ENCODE peak calls at places on chromosomes 7 and 10, in seven cellular contexts. V is HFFc6, O is neural crest cell, W is OCI-LY7, A is astrocyte of the cerebellum, H is neural progenitor cell, Y is A549. C is an unnamed sample.
A peak's percentile ranks its signal among the peaks of the same experiment; 100 is the strongest.

GRCh38 chr7:101553771-101554445 is 75.2 kb downstream of the MYL10 start:
- DNase-seq in Y (no peak), W (no peak), A (no peak), H (no peak), V (no peak), O (no peak), C (no peak)

GRCh38 chr10:79192677-79193003 is 123.9 kb downstream of the ZMIZ1 start:
- DNase-seq in A (no peak), V (peak; percentile 58), H (no peak), O (no peak), Y (no peak), W (no peak), C (no peak)

GRCh38 chr10:15360566-15360965 is 10.5 kb downstream of the FAM171A1 start:
- DNase-seq in V (no peak), Y (no peak), A (no peak), O (no peak), W (no peak), H (no peak), C (no peak)

GRCh38 chr7:92025260-92025659 is 84.6 kb downstream of the AKAP9 start:
- DNase-seq in V (peak; percentile 73), Y (no peak), H (no peak), W (no peak), O (no peak), A (peak; percentile 51), C (no peak)

GRCh38 chr7:97480700-97481410 is 251.0 kb upstream of the TAC1 start:
- DNase-seq in W (no peak), O (no peak), A (no peak), V (no peak), H (no peak), Y (no peak), C (no peak)

GRCh38 chr10:5951721-5952407 is 25.5 kb downstream of the IL15RA start:
- DNase-seq in O (no peak), A (no peak), Y (no peak), W (no peak), V (no peak), H (no peak), C (no peak)

GRCh38 chr7:44258865-44259546 is 58.2 kb downstream of the YKT6 start:
- DNase-seq in O (no peak), Y (no peak), A (no peak), V (no peak), W (no peak), H (no peak), C (no peak)

GRCh38 chr7:66727058-66727457 is 13.5 kb upstream of the RABGEF1 start:
- DNase-seq in V (no peak), Y (no peak), O (no peak), W (no peak), H (no peak), A (no peak), C (no peak)

GRCh38 chr7:108497082-108497725 is 28.7 kb downstream of the PNPLA8 start:
- DNase-seq in O (peak; percentile 56), W (peak; percentile 77), V (peak; percentile 47), Y (peak; percentile 58), H (peak; percentile 62), A (peak; percentile 32), C (peak; percentile 26)

GRCh38 chr10:44893604-44894468 is 17.3 kb upstream of the TMEM72 start:
- DNase-seq in O (no peak), V (no peak), H (no peak), Y (no peak), A (no peak), W (no peak), C (no peak)

GRCh38 chr10:71312840-71313789 is 5.9 kb upstream of the SLC29A3 start:
- DNase-seq in O (no peak), H (no peak), W (no peak), A (peak; percentile 41), V (no peak), Y (no peak), C (peak; percentile 11)

GRCh38 chr10:5467634-5468255 is 31.6 kb downstream of the CALML5 start:
- DNase-seq in Y (no peak), H (no peak), W (no peak), A (no peak), V (no peak), O (no peak), C (no peak)

GRCh38 chr10:29784175-29784773 is 149.5 kb upstream of the SVIL start:
- DNase-seq in V (peak; percentile 99), W (no peak), H (no peak), A (peak; percentile 99), O (no peak), Y (peak; percentile 96), C (no peak)

GRCh38 chr10:86958831-86959736 is 685 bp downstream of the SNCG start:
- DNase-seq in H (no peak), Y (peak; percentile 77), V (no peak), W (no peak), O (no peak), A (no peak), C (no peak)

GRCh38 chr10:122181055-122181732 is 89.9 kb upstream of the BTBD16 start:
- DNase-seq in O (no peak), W (no peak), Y (peak; percentile 42), V (peak; percentile 40), H (no peak), A (no peak), C (no peak)

GRCh38 chr7:93981480-93981874 is 22.7 kb downstream of the BET1 start:
- DNase-seq in W (no peak), V (no peak), H (peak; percentile 13), A (no peak), Y (no peak), O (no peak), C (no peak)

GRCh38 chr10:87605656-87606308 is 53.9 kb upstream of the PAPSS2 start:
- DNase-seq in O (no peak), A (peak; percentile 62), Y (no peak), W (no peak), V (no peak), H (peak; percentile 9), C (no peak)

GRCh38 chr7:147569514-147569913 is 1021.1 kb upstream of the C7orf33 start:
- DNase-seq in O (no peak), H (no peak), Y (no peak), W (no peak), A (no peak), V (no peak), C (no peak)

GRCh38 chr10:103765168-103765567 is 90.2 kb downstream of the SH3PXD2A start:
- DNase-seq in O (no peak), W (no peak), H (no peak), A (no peak), V (peak; percentile 78), Y (no peak), C (no peak)

GRCh38 chr7:147022056-147022455 is 905.5 kb downstream of the CNTNAP2 start:
- DNase-seq in V (no peak), O (no peak), H (no peak), W (no peak), Y (no peak), A (no peak), C (no peak)

GRCh38 chr10:60937784-60938654 is 6.0 kb downstream of the RHOBTB1 start:
- DNase-seq in Y (peak; percentile 53), H (no peak), W (no peak), V (peak; percentile 65), A (no peak), O (no peak), C (no peak)

GRCh38 chr10:37474645-37475044 is 349.2 kb downstream of the ANKRD30A start:
- DNase-seq in V (no peak), A (no peak), O (no peak), W (no peak), H (no peak), Y (no peak), C (no peak)

GRCh38 chr7:131623154-131623553 is 66.7 kb upstream of the PODXL start:
- DNase-seq in W (no peak), Y (no peak), A (no peak), O (no peak), H (no peak), V (no peak), C (no peak)

GRCh38 chr7:47982610-47983009 is 3.2 kb upstream of the HUS1 start:
- DNase-seq in H (no peak), A (no peak), V (no peak), Y (peak; percentile 11), W (no peak), O (no peak), C (no peak)

GRCh38 chr10:44263771-44264170 is 121.1 kb downstream of the CXCL12 start:
- DNase-seq in H (no peak), O (no peak), V (no peak), Y (no peak), A (no peak), W (no peak), C (no peak)

GRCh38 chr7:156491435-156491834 is 149.1 kb upstream of the RNF32 start:
- DNase-seq in W (no peak), A (no peak), V (no peak), H (no peak), Y (no peak), O (no peak), C (no peak)

GRCh38 chr10:27454837-27455236 is 49.3 kb upstream of the RAB18 start:
- DNase-seq in O (no peak), V (no peak), H (no peak), Y (no peak), A (no peak), W (no peak), C (no peak)

GRCh38 chr10:75853085-75853484 is 421.7 kb downstream of the LRMDA start:
- DNase-seq in H (no peak), A (no peak), O (no peak), Y (peak; percentile 12), V (no peak), W (no peak), C (no peak)
- TF ChIP-seq CTCF in H (peak; percentile 47), A (peak; percentile 44), O (peak; percentile 58), Y (peak; percentile 10), V (peak; percentile 55), W (peak; percentile 49), C (no peak)

DNA sequence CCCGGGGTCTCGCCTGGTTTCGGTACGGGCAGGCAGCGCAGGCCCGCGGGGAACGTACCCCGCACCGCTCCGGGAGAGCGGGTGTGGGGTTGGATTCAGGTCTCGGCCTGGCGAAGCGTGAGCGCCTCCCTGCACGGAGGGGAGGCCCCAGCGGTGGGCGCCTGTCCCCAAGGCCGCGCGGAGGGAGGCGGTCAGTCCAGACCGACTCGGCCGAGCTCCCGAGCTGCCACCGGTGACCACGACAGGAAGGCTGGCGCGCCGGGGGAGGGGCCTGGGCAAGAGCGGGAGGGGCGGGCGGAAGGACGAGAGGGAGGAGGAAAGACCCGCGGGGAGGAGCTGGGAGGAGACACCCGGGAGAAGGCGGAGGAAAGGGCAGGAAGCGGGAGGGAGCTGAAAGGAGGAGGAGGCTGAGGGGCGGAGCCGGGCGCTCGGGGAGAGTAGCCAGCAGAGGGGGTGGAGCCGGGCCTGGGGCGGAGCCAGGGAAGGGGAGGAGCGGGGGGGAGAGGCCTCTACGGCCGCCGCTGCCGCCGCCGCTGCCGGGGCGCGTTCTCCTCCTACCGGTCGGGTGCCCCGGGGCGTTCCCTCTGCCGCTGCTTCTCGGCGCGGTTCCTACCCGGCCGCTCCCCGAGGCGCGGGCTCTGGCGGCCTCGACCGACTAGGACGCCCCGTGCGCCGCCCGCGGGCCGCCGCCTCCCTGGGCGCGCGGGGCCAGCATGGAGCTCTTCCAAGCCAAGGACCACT is at the start of gene INPP5F:
- DNase-seq in V (peak; percentile 99), H (peak; percentile 99), A (peak; percentile 92), Y (peak; percentile 96), W (peak; percentile 95), O (peak; percentile 100), C (peak; percentile 91)
- TF ChIP-seq CTCF in V (peak; percentile 49), H (peak; percentile 18), A (peak; percentile 8), Y (peak; percentile 24), W (no peak), O (peak; percentile 21), C (no peak)

GRCh38 chr7:135662373-135663114 is at the start of gene STMP1:
- DNase-seq in O (peak; percentile 98), V (peak; percentile 91), Y (peak; percentile 97), H (peak; percentile 97), A (peak; percentile 90), W (peak; percentile 94), C (peak; percentile 83)
- TF ChIP-seq CTCF in O (peak; percentile 78), V (peak; percentile 86), Y (no peak), H (peak; percentile 70), A (peak; percentile 74), W (peak; percentile 3), C (peak; percentile 74)

GRCh38 chr7:70775570-70776156 is 356.3 kb upstream of the GALNT17 start:
- DNase-seq in W (peak; percentile 36), O (no peak), V (no peak), A (no peak), Y (peak; percentile 6), H (no peak), C (no peak)
- TF ChIP-seq CTCF in W (peak; percentile 70), O (peak; percentile 46), V (no peak), A (peak; percentile 28), Y (no peak), H (peak; percentile 42), C (peak; percentile 40)